ENCODE peak calls at places on chromosomes 16 and 17, in nine cellular contexts. P, I, E, Z, H, G, C, F and N are unnamed samples.

GRCh38 chr16:81707411-81708321 is 71.4 kb upstream of the PLCG2 start:
- DNase-seq in H (no peak), I (no peak), E (peak), F (no peak), Z (no peak), P (no peak), C (no peak), G (no peak), N (peak)

GRCh38 chr16:85543998-85544397 is 69.1 kb upstream of the GSE1 start:
- DNase-seq in F (no peak), G (no peak), C (no peak), I (no peak), Z (no peak), P (no peak), E (no peak), H (no peak), N (no peak)

GRCh38 chr17:12431188-12431587 is 234.5 kb upstream of the MYOCD start:
- DNase-seq in C (no peak), I (no peak), G (peak), F (no peak), H (no peak), P (no peak), E (no peak), Z (no peak), N (no peak)

GRCh38 chr16:54998834-54999233 is 68.2 kb downstream of the IRX5 start:
- DNase-seq in G (no peak), I (no peak), F (no peak), E (no peak), Z (no peak), P (no peak), H (no peak), C (no peak), N (no peak)

GRCh38 chr17:28033972-28034714 is 8.3 kb upstream of the NLK start:
- DNase-seq in H (no peak), C (no peak), Z (peak), I (no peak), P (no peak), F (no peak), E (no peak), G (no peak), N (peak)

GRCh38 chr17:57456622-57457021 is 200.3 kb downstream of the MSI2 start:
- DNase-seq in C (no peak), F (no peak), E (no peak), G (no peak), H (no peak), I (no peak), P (no peak), Z (no peak), N (no peak)

GRCh38 chr16:285146-286055 is 2.4 kb downstream of the PDIA2 start:
- DNase-seq in F (no peak), Z (no peak), H (no peak), G (no peak), P (no peak), C (no peak), I (no peak), E (peak), N (no peak)

GRCh38 chr16:87383522-87384161 is at the start of gene FBXO31:
- DNase-seq in Z (peak), F (peak), G (peak), I (peak), C (peak), P (peak), E (peak), H (peak), N (peak)

GRCh38 chr16:8848939-8849391 is 19.8 kb downstream of the CARHSP1 start:
- DNase-seq in I (no peak), G (no peak), E (no peak), P (no peak), Z (no peak), H (no peak), C (no peak), F (no peak), N (peak)

GRCh38 chr16:69003500-69003899 is 102.0 kb upstream of the HAS3 start:
- DNase-seq in H (no peak), C (no peak), F (peak), E (no peak), P (no peak), G (peak), I (no peak), Z (no peak), N (peak)

GRCh38 chr17:67328026-67328425 is 38.4 kb downstream of the PSMD12 start:
- DNase-seq in F (no peak), I (no peak), G (no peak), Z (no peak), C (no peak), P (no peak), E (no peak), H (no peak), N (no peak)

GRCh38 chr17:8016632-8017424 is 14.4 kb downstream of the GUCY2D start:
- DNase-seq in H (peak), Z (no peak), F (peak), P (peak), C (peak), I (no peak), G (peak), E (peak), N (peak)

GRCh38 chr16:47636501-47637090 is 175.5 kb downstream of the PHKB start:
- DNase-seq in I (no peak), Z (no peak), H (no peak), C (no peak), E (peak), P (no peak), G (no peak), F (no peak), N (no peak)

GRCh38 chr16:27967169-27967568 is 96.3 kb downstream of the GSG1L start:
- DNase-seq in I (no peak), F (no peak), Z (no peak), G (no peak), C (no peak), E (no peak), H (no peak), P (no peak), N (no peak)

GRCh38 chr17:47674503-47674902 is 19.5 kb upstream of the TBKBP1 start:
- DNase-seq in Z (no peak), H (no peak), I (no peak), P (no peak), E (no peak), F (no peak), G (no peak), C (no peak), N (no peak)

GRCh38 chr17:6072157-6072556 is 2.0 kb downstream of the WSCD1 start:
- DNase-seq in E (no peak), G (no peak), F (no peak), I (no peak), Z (no peak), C (no peak), P (no peak), H (no peak), N (no peak)

DNA sequence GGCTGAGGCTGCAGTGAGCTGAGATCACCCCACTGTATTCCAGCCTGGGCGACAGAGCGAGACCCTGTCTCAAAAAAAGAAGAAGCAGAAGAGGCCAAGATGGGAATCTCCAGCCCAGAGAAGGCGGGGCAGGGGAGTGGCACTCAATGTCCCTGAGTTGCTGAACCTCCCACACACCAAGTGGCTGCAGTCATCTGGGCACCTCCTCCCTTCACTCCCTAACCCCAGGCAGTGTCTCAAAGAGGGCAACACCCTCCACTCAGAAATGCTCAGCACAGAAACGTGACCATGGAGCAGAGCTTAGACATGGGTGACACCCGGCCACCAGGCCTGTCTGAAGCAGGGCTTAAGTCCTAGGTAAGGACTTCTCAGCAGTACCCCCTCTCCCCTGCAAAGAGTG is 36.3 kb upstream of the BCAR1 start:
- DNase-seq in F (no peak), G (no peak), P (no peak), H (no peak), Z (no peak), I (no peak), E (no peak), C (no peak), N (no peak)
- TF ChIP-seq CTCF in F (no peak), G (no peak), P (no peak), H (no peak), Z (no peak), I (no peak), E (no peak), C (no peak), N (no peak)

GRCh38 chr17:72725432-72726068 is 366.9 kb downstream of the SLC39A11 start:
- DNase-seq in C (peak), I (no peak), Z (peak), H (peak), F (peak), G (peak), E (peak), P (peak), N (peak)

GRCh38 chr17:72724375-72724774 is 368.1 kb downstream of the SLC39A11 start:
- DNase-seq in P (no peak), I (no peak), C (no peak), E (no peak), H (no peak), Z (no peak), G (no peak), F (no peak), N (peak)

GRCh38 chr17:72730091-72730490 is 362.4 kb downstream of the SLC39A11 start:
- DNase-seq in P (no peak), H (no peak), G (peak), I (no peak), F (no peak), C (no peak), Z (no peak), E (no peak), N (no peak)

DNA sequence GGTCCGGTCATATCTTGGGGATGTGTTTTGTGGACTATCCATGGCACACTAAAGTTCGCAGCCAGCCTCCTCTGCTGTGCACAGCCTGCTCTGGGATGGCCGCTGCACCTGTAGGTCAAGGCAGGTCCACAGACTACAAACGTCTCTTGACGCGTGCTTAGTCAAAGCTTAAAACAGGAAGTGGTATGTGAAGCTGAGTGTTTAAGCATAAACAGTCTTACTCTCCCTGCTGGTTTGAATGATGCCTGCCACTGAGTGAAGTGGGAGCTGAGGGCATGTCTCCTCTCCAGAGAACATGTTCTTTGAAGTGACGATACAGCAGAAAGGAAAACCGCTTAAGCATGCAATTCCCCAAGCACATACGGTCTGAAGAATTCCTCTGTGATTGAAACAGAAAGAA is 365.6 kb downstream of the SLC39A11 start:
- DNase-seq in I (no peak), H (no peak), G (peak), Z (no peak), F (no peak), E (no peak), P (peak), C (no peak), N (no peak)
- TF ChIP-seq CTCF in I (no peak), H (no peak), G (no peak), Z (no peak), F (no peak), E (no peak), P (no peak), C (no peak), N (no peak)

GRCh38 chr16:70680495-70681381 is 5.1 kb downstream of the MTSS2 start:
- DNase-seq in G (no peak), E (peak), F (no peak), Z (no peak), I (no peak), P (peak), H (no peak), C (no peak), N (no peak)

GRCh38 chr16:70684146-70685060 is 1.4 kb downstream of the MTSS2 start:
- DNase-seq in F (no peak), Z (no peak), P (no peak), H (no peak), C (no peak), E (peak), G (no peak), I (no peak), N (no peak)

GRCh38 chr16:70681382-70682238 is 4.2 kb downstream of the MTSS2 start:
- DNase-seq in F (no peak), H (no peak), Z (no peak), I (no peak), P (no peak), C (no peak), G (no peak), E (peak), N (no peak)

GRCh38 chr16:70683146-70683944 is 2.5 kb downstream of the MTSS2 start:
- DNase-seq in E (peak), P (no peak), Z (no peak), H (no peak), I (no peak), F (no peak), C (no peak), G (no peak), N (no peak)

GRCh38 chr16:70682239-70683145 is 3.4 kb downstream of the MTSS2 start:
- DNase-seq in I (no peak), F (peak), Z (no peak), G (no peak), H (no peak), E (peak), C (no peak), P (no peak), N (no peak)
- TF ChIP-seq CTCF in I (no peak), F (no peak), Z (no peak), G (no peak), H (no peak), E (no peak), C (no peak), P (no peak), N (no peak)

GRCh38 chr17:81302861-81303326 is 7.8 kb upstream of the SLC38A10 start:
- DNase-seq in F (no peak), G (no peak), P (no peak), E (peak), H (peak), Z (no peak), I (no peak), C (no peak), N (peak)
- TF ChIP-seq CTCF in F (no peak), G (peak), P (no peak), E (no peak), H (peak), Z (no peak), I (no peak), C (no peak), N (no peak)